ENCODE peak calls at places on chromosomes 7 and 10, in five cellular contexts. V is fibroblast of pulmonary artery, N is NCI-H748 treated with DMSO at 0.1 percent for 48 hours, K is NCI-H1436, I is DND-41. M is an unnamed sample.

GRCh38 chr10:17470246-17470645 is 15.9 kb upstream of the ST8SIA6 start:
- DNase-seq in I (no peak), V (no peak), N (no peak), K (no peak), M (no peak)

GRCh38 chr10:75209325-75210192 is 1.0 kb upstream of the VDAC2 start:
- DNase-seq in V (peak), I (peak), K (peak), N (no peak), M (peak)

GRCh38 chr7:142385528-142386340 is 127.9 kb upstream of the PRSS58 start:
- DNase-seq in V (peak), I (peak), N (peak), K (no peak), M (peak)

GRCh38 chr10:47165168-47165710 is 134.8 kb upstream of the GDF10 start:
- DNase-seq in V (no peak), N (no peak), K (no peak), I (no peak), M (peak)

GRCh38 chr7:121945066-121945848 is 72.3 kb downstream of the PTPRZ1 start:
- DNase-seq in K (no peak), I (no peak), V (peak), N (no peak), M (no peak)

GRCh38 chr7:78398576-78398975 is 600.0 kb downstream of the PHTF2 start:
- DNase-seq in K (no peak), N (no peak), V (no peak), I (no peak), M (no peak)

GRCh38 chr7:22979251-22979650 is 34.7 kb downstream of the HYCC1 start:
- DNase-seq in K (no peak), N (no peak), V (no peak), I (no peak), M (no peak)

GRCh38 chr7:192035-192649 is at the start of gene FAM20C:
- DNase-seq in K (peak), V (peak), N (peak), I (no peak), M (peak)

GRCh38 chr7:80218723-80219122 is 84.1 kb downstream of the GNAI1 start:
- DNase-seq in N (no peak), I (no peak), K (no peak), V (peak), M (no peak)

GRCh38 chr7:5379576-5379975 is 44.1 kb downstream of the TNRC18 start:
- DNase-seq in K (no peak), I (no peak), N (no peak), V (no peak), M (no peak)

GRCh38 chr7:17130281-17131059 is 168.0 kb upstream of the AHR start:
- DNase-seq in K (no peak), V (peak), N (no peak), I (no peak), M (peak)

GRCh38 chr7:73978681-73979563 is 49.1 kb upstream of the ELN start:
- DNase-seq in V (peak), N (peak), I (peak), K (peak), M (peak)

GRCh38 chr7:69630292-69630691 is 32.0 kb downstream of the AUTS2 start:
- DNase-seq in V (peak), K (no peak), I (no peak), N (no peak), M (peak)

GRCh38 chr7:2247141-2247985 is 5.3 kb downstream of the NUDT1 start:
- DNase-seq in N (no peak), I (no peak), V (no peak), K (no peak), M (no peak)

GRCh38 chr10:3126741-3127342 is 45.7 kb downstream of the PITRM1 start:
- DNase-seq in K (peak), I (no peak), V (no peak), N (peak), M (no peak)

GRCh38 chr7:105015631-105015965 is 1.6 kb downstream of the KMT2E start:
- DNase-seq in K (no peak), N (no peak), V (peak), I (peak), M (no peak)

GRCh38 chr10:124740374-124741280 is 3.6 kb downstream of the FAM53B start:
- DNase-seq in I (peak), V (peak), N (no peak), K (no peak), M (no peak)

GRCh38 chr10:86375204-86375603 is 8.6 kb upstream of the GRID1 start:
- DNase-seq in N (no peak), K (no peak), V (no peak), I (no peak), M (no peak)

GRCh38 chr10:112240441-112240840 is 42.8 kb upstream of the TECTB start:
- DNase-seq in I (no peak), V (no peak), K (no peak), N (no peak), M (no peak)

GRCh38 chr10:97689637-97690036 is 2.6 kb upstream of the AVPI1 start:
- DNase-seq in V (peak), N (no peak), K (no peak), I (no peak), M (peak)

GRCh38 chr10:4372601-4373000 is 453.4 kb upstream of the AKR1E2 start:
- DNase-seq in K (no peak), N (peak), V (peak), I (no peak), M (no peak)

GRCh38 chr7:115230882-115231508 is 309.1 kb downstream of the MDFIC start:
- DNase-seq in V (peak), N (peak), I (peak), K (peak), M (no peak)

GRCh38 chr10:111303887-111304286 is 227.1 kb downstream of the ADRA2A start:
- DNase-seq in I (no peak), K (no peak), V (no peak), N (no peak), M (no peak)

GRCh38 chr10:117391436-117392205 is 16.4 kb upstream of the PDZD8 start:
- DNase-seq in K (no peak), I (no peak), V (peak), N (no peak), M (no peak)

GRCh38 chr10:48444861-48445841 is 138.7 kb downstream of the MAPK8 start:
- DNase-seq in K (no peak), N (no peak), V (peak), I (peak), M (peak)

GRCh38 chr10:53619678-53620077 is 847.1 kb upstream of the MBL2 start:
- DNase-seq in V (no peak), I (no peak), K (no peak), N (no peak), M (no peak)

GRCh38 chr7:36034020-36034419 is 119.0 kb upstream of the EEPD1 start:
- DNase-seq in N (no peak), K (no peak), I (no peak), V (no peak), M (peak)

GRCh38 chr10:12048547-12048946 is 5.9 kb upstream of the UPF2 start:
- DNase-seq in K (no peak), N (no peak), V (no peak), I (no peak), M (no peak)

GRCh38 chr7:3042861-3043489 is 692 bp downstream of the CARD11 start:
- DNase-seq in V (no peak), N (no peak), K (no peak), I (peak), M (no peak)

GRCh38 chr7:97506728-97507127 is 225.2 kb upstream of the TAC1 start:
- DNase-seq in K (no peak), I (no peak), V (no peak), N (no peak), M (no peak)

GRCh38 chr7:88339195-88339922 is 32.7 kb upstream of the STEAP4 start:
- DNase-seq in I (no peak), K (no peak), V (no peak), N (no peak), M (no peak)

GRCh38 chr7:39691821-39692220 is 68.4 kb downstream of the RALA start:
- DNase-seq in V (peak), N (no peak), I (no peak), K (no peak), M (no peak)

GRCh38 chr7:33195264-33195663 is 65.9 kb downstream of the BBS9 start:
- DNase-seq in V (peak), I (no peak), N (no peak), K (no peak), M (no peak)

GRCh38 chr10:5775705-5776104 is 37.5 kb downstream of the GDI2 start:
- DNase-seq in I (peak), V (no peak), N (no peak), K (no peak), M (no peak)

GRCh38 chr10:104072786-104073185 is 12.9 kb downstream of the COL17A1 start:
- DNase-seq in K (no peak), I (no peak), V (no peak), N (no peak), M (no peak)

GRCh38 chr10:128631801-128632241 is 505.6 kb upstream of the MKI67 start:
- DNase-seq in N (peak), I (no peak), V (peak), K (no peak), M (no peak)

GRCh38 chr10:90125406-90125805 is 424.0 kb downstream of the KIF20B start:
- DNase-seq in V (peak), N (no peak), I (no peak), K (no peak), M (no peak)

M was measured in HTR-8/SVneo.